ENCODE peak calls at places on chromosomes 11 and 22, in four cellular contexts. Z is PC-3, V is heart right ventricle, N is ovary. F is an unnamed sample. For H3K36me3, the result is how much of the 10 kb centered on the place peaks cover.

GRCh38 chr11:21612326-21612725 is 580.6 kb upstream of the ANO5 start:
- DNase-seq in N (no peak), V (no peak), Z (no peak), F (no peak)

GRCh38 chr22:40951795-40952602 is 821 bp downstream of the RBX1 start:
- DNase-seq in V (no peak), Z (no peak), N (no peak), F (no peak)

GRCh38 chr22:50276143-50276542 is 6.0 kb upstream of the MAPK11 start:
- DNase-seq in Z (peak), V (no peak), N (no peak), F (peak)

GRCh38 chr11:117970400-117971024 is 15.7 kb upstream of the IL10RA start:
- DNase-seq in N (no peak), Z (peak), V (no peak), F (peak)

GRCh38 chr22:47164514-47165337 is 402.3 kb downstream of the TBC1D22A start:
- DNase-seq in Z (no peak), N (peak), V (no peak), F (peak)

GRCh38 chr22:46432164-46433068 is 96.9 kb downstream of the TRMU start:
- DNase-seq in N (no peak), V (no peak), Z (no peak), F (no peak)

GRCh38 chr11:65855927-65856363 is 2.0 kb downstream of the CFL1 start:
- DNase-seq in N (peak), V (no peak), Z (no peak), F (no peak)

GRCh38 chr11:127345819-127346459 is 345.4 kb upstream of the KIRREL3 start:
- DNase-seq in Z (peak), V (no peak), N (no peak), F (peak)

GRCh38 chr11:77113382-77114088 is 10.9 kb downstream of the OMP start:
- DNase-seq in N (peak), V (no peak), Z (peak), F (no peak)

GRCh38 chr11:2265854-2266585 is 4.4 kb downstream of the ASCL2 start:
- DNase-seq in N (no peak), V (no peak), Z (no peak), F (no peak)

GRCh38 chr11:129372609-129373488 is 2.8 kb upstream of the BARX2 start:
- DNase-seq in V (no peak), Z (no peak), N (no peak), F (no peak)

GRCh38 chr22:30046716-30047363 is 33.4 kb upstream of the HORMAD2 start:
- DNase-seq in Z (no peak), N (no peak), V (no peak), F (no peak)

GRCh38 chr22:44574581-44575343 is 76.7 kb upstream of the RTL6 start:
- DNase-seq in N (no peak), V (no peak), Z (no peak), F (no peak)
- H3K27ac ChIP-seq in N (no peak), V (no peak), Z (no peak), F (no peak)

DNA sequence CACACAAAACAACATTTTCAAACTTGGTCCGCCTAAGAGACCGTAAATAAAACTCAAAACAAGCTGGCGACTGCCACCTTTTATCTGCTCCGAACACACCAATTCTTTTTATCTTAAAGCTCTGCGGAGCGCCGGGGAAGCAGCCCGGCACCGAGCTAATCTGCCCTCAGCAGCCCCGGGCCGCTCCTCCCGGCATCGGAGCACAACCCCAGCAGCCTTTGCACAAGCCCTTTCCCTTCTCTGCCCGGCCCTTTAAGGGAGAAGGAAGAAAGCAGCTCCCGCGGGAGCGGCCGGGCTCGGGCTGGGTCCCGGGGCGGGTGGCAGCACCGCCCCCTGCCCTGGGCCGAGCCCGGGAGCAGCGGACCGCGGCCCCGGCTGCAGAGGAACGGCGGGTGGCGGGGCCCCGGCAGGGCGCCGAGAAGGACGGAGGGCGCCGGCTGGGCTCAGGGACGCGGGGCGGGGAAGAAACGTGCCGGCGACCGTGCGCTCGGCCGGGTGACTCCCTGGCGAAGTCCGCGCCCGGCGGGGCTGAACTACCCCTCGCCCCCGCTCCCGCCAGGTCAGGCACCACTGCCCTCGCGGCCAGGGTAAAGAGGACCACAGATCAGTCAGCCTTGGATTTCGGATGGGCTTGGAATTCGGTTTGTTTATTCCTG is 133.5 kb upstream of the C11orf58 start:
- DNase-seq in V (peak), Z (no peak), N (no peak), F (peak)
- H3K36me3 ChIP-seq in V (under half), Z (under half), N (under half), F (under half)

DNA sequence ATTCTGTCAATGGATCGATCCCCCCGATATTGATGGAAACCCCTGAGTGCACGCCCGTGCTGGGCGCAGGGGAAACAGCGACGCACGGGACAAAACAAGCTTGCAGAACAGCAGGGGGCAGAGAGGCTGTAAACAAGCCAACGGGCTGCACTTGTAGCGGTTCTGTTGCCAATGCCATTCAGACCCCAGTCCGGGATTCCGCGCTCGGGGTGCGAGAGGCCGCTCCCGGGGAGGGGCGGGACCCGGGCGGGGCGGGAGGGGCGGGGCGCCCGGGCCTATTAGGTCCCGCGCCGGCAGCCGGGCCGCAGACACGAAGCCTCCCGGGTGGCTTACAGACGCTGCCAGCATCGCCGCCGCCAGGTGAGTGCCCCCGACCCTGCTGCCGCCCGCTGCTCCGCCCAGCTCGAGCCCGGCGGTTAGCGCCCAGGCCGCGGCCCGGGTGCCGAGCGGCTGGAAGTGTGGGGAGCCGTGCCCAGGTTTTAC is at the start of gene BIK:
- DNase-seq in N (no peak), V (no peak), Z (peak), F (peak)
- TF ChIP-seq CTCF in N (no peak), V (peak), Z (no peak), F (peak)

DNA sequence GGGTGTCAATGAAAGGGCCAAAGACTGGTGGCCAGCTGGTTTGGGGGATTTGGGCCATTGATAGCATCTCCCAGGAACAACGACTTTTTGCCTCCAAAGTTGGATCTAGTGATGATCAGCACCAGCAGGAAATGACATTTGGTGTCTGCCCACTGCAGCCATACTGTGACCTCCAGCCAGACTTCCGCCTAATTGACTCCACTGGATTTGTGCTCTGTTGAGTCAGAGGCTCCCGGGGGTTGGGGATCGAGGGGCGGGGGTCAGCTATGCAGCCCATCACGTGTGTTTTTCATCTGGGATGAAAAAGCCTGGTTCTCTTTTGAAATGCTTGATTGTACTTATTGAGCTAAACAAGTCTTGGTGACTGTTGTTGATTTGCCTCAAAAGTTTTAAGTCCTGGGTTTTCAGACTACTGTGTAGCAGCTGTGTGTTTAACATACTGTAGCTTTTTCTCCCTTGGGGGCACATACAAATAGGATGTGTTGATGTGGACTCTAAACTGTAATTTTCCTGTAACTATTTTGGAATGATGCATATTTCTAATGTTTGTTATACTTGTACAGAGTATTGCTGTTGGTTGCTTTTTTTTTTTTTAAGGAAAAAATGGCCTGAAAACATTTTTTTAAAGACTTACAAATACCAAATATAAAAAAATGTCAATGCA is 46.3 kb upstream of the OR4B1 start:
- DNase-seq in V (peak), Z (no peak), N (no peak), F (no peak)
- H3K27ac ChIP-seq in V (peak), Z (no peak), N (no peak), F (no peak)

GRCh38 chr11:58562375-58562800 is 13.3 kb downstream of the LPXN start:
- DNase-seq in V (no peak), Z (no peak), N (no peak), F (no peak)
- H3K36me3 ChIP-seq in V (under half), Z (under half), N (under half), F (under half)